ENCODE peak calls at places on chromosomes 2 and 18, in six cellular contexts. R is mesenteric fat pad, I is GM04503, V is stomach, L is NCI-H1092 treated with DMSO at 0.1 percent for 48 hours, D is NCI-H1694. H is an unnamed sample.

GRCh38 chr2:108297436-108298141 is 8.9 kb downstream of the SULT1C2 start:
- DNase-seq in I (peak), L (no peak), R (no peak), V (no peak), D (no peak), H (no peak)

GRCh38 chr2:26300234-26300641 is 45.7 kb upstream of the SELENOI start:
- DNase-seq in R (no peak), I (no peak), L (no peak), D (no peak), V (peak), H (no peak)

GRCh38 chr2:134216152-134216829 is 37.6 kb upstream of the MGAT5 start:
- DNase-seq in R (no peak), V (no peak), D (no peak), L (no peak), I (no peak), H (no peak)

GRCh38 chr2:224069172-224069571 is 30.1 kb upstream of the SERPINE2 start:
- DNase-seq in V (no peak), R (no peak), L (no peak), I (peak), D (no peak), H (no peak)

GRCh38 chr18:45825258-45825744 is at the start of gene SIGLEC15:
- DNase-seq in I (no peak), L (no peak), V (no peak), D (no peak), R (peak), H (peak)

GRCh38 chr2:132521321-132521720 is 104.7 kb downstream of the GPR39 start:
- DNase-seq in L (no peak), R (no peak), V (no peak), D (no peak), I (no peak), H (no peak)

GRCh38 chr2:62669180-62669579 is 36.3 kb upstream of the EHBP1 start:
- DNase-seq in I (no peak), L (no peak), R (no peak), V (no peak), D (no peak), H (no peak)

GRCh38 chr2:71948781-71949536 is 198.7 kb downstream of the CYP26B1 start:
- DNase-seq in V (no peak), L (no peak), D (no peak), I (peak), R (peak), H (peak)

GRCh38 chr18:79399275-79400081 is 3.7 kb downstream of the NFATC1 start:
- DNase-seq in D (no peak), R (no peak), I (no peak), V (no peak), L (no peak), H (no peak)

GRCh38 chr2:159091981-159092380 is 123.5 kb downstream of the TANC1 start:
- DNase-seq in D (no peak), I (no peak), R (no peak), L (no peak), V (no peak), H (no peak)

GRCh38 chr2:5841126-5841525 is 148.9 kb downstream of the SOX11 start:
- DNase-seq in L (no peak), D (no peak), V (no peak), R (no peak), I (no peak), H (no peak)

GRCh38 chr18:41073372-41073954 is 881.6 kb upstream of the PIK3C3 start:
- DNase-seq in R (no peak), V (no peak), I (peak), D (no peak), L (no peak), H (no peak)

GRCh38 chr2:224837558-224837957 is 121.4 kb upstream of the CCDC195 start:
- DNase-seq in D (no peak), R (no peak), L (no peak), I (peak), V (no peak), H (no peak)

GRCh38 chr2:239688840-239689239 is 288.0 kb upstream of the HDAC4 start:
- DNase-seq in D (no peak), R (no peak), V (no peak), I (no peak), L (no peak), H (peak)

GRCh38 chr2:237091779-237092436 is 6.2 kb downstream of the COPS8 start:
- DNase-seq in V (no peak), R (no peak), I (peak), D (no peak), L (no peak), H (no peak)

GRCh38 chr2:38497670-38498037 is 105.1 kb downstream of the HNRNPLL start:
- DNase-seq in V (no peak), R (no peak), D (no peak), L (peak), I (no peak), H (no peak)

GRCh38 chr18:40577255-40577654 is 1377.8 kb upstream of the PIK3C3 start:
- DNase-seq in R (no peak), V (no peak), D (no peak), L (no peak), I (no peak), H (no peak)

GRCh38 chr2:157046396-157046795 is 211.1 kb upstream of the GALNT5 start:
- DNase-seq in V (no peak), I (no peak), R (no peak), D (no peak), L (no peak), H (no peak)

GRCh38 chr2:136116111-136116812 is 1.7 kb downstream of the CXCR4 start:
- DNase-seq in D (no peak), V (peak), R (no peak), I (no peak), L (no peak), H (no peak)

GRCh38 chr18:25365242-25365641 is 13.3 kb upstream of the ZNF521 start:
- DNase-seq in L (no peak), V (no peak), R (no peak), D (peak), I (no peak), H (no peak)

GRCh38 chr2:209579236-209579749 is 155.4 kb downstream of the MAP2 start:
- DNase-seq in V (no peak), I (no peak), L (peak), R (no peak), D (peak), H (no peak)

GRCh38 chr2:119553687-119554344 is 9.6 kb downstream of the CFAP221 start:
- DNase-seq in R (no peak), V (peak), D (no peak), I (no peak), L (no peak), H (no peak)

GRCh38 chr2:43312751-43313641 is 86.6 kb upstream of the ZFP36L2 start:
- DNase-seq in L (peak), D (no peak), V (no peak), R (no peak), I (peak), H (no peak)

GRCh38 chr2:197661626-197662025 is 13.8 kb downstream of the RFTN2 start:
- DNase-seq in I (no peak), D (no peak), R (no peak), V (no peak), L (no peak), H (no peak)